ENCODE peak calls at places on chromosomes 12 and 14, in ten cellular contexts. One of them, this sample, is unnamed.

GRCh38 chr12:112998997-112999767 is 20.9 kb downstream of the OAS2 start:
- DNase-seq in ELR: no peak
- DNase-seq in ascending aorta: peak; percentile 31
- DNase-seq in T-helper 9 cell: no peak
- DNase-seq in WTC11: no peak
- DNase-seq in GM12865: peak; percentile 82
- DNase-seq in activated CD4-positive, CD25-positive, alpha-beta regulatory T cell: no peak
- DNase-seq in choroid plexus epithelial cell: no peak
- DNase-seq in A549: no peak
- DNase-seq in RKO: no peak
- DNase-seq in this sample: no peak

GRCh38 chr14:105153331-105153731 is 15.2 kb downstream of the JAG2 start:
- DNase-seq in A549: no peak
- DNase-seq in ELR: no peak
- DNase-seq in WTC11: no peak
- DNase-seq in T-helper 9 cell: no peak
- DNase-seq in RKO: no peak
- DNase-seq in ascending aorta: no peak
- DNase-seq in choroid plexus epithelial cell: no peak
- DNase-seq in activated CD4-positive, CD25-positive, alpha-beta regulatory T cell: no peak
- DNase-seq in GM12865: no peak
- DNase-seq in this sample: peak; percentile 53

GRCh38 chr12:22169281-22169824 is 123.3 kb downstream of the CMAS start:
- DNase-seq in ascending aorta: no peak
- DNase-seq in WTC11: no peak
- DNase-seq in activated CD4-positive, CD25-positive, alpha-beta regulatory T cell: no peak
- DNase-seq in ELR: no peak
- DNase-seq in A549: no peak
- DNase-seq in RKO: no peak
- DNase-seq in GM12865: no peak
- DNase-seq in choroid plexus epithelial cell: no peak
- DNase-seq in T-helper 9 cell: no peak
- DNase-seq in this sample: no peak

GRCh38 chr12:114678718-114679117 is 5.3 kb downstream of the TBX3 start:
- DNase-seq in RKO: no peak
- DNase-seq in T-helper 9 cell: no peak
- DNase-seq in GM12865: no peak
- DNase-seq in WTC11: no peak
- DNase-seq in activated CD4-positive, CD25-positive, alpha-beta regulatory T cell: no peak
- DNase-seq in A549: no peak
- DNase-seq in ELR: peak; percentile 41
- DNase-seq in ascending aorta: no peak
- DNase-seq in choroid plexus epithelial cell: no peak
- DNase-seq in this sample: no peak

GRCh38 chr14:54691525-54692260 is 124.8 kb downstream of the SAMD4A start:
- DNase-seq in activated CD4-positive, CD25-positive, alpha-beta regulatory T cell: peak; percentile 13
- DNase-seq in WTC11: peak; percentile 84
- DNase-seq in ascending aorta: peak; percentile 91
- DNase-seq in A549: peak; percentile 59
- DNase-seq in choroid plexus epithelial cell: peak; percentile 87
- DNase-seq in RKO: peak; percentile 51
- DNase-seq in ELR: peak; percentile 82
- DNase-seq in T-helper 9 cell: peak; percentile 40
- DNase-seq in GM12865: peak; percentile 70
- DNase-seq in this sample: peak; percentile 92

GRCh38 chr14:90061849-90062794 is at the start of gene KCNK13:
- DNase-seq in A549: no peak
- DNase-seq in ELR: no peak
- DNase-seq in choroid plexus epithelial cell: no peak
- DNase-seq in RKO: no peak
- DNase-seq in activated CD4-positive, CD25-positive, alpha-beta regulatory T cell: no peak
- DNase-seq in T-helper 9 cell: no peak
- DNase-seq in ascending aorta: no peak
- DNase-seq in WTC11: peak; percentile 51
- DNase-seq in GM12865: no peak
- DNase-seq in this sample: peak; percentile 27

GRCh38 chr12:20477691-20478090 is 109.4 kb downstream of the PDE3A start:
- DNase-seq in ELR: no peak
- DNase-seq in choroid plexus epithelial cell: no peak
- DNase-seq in WTC11: no peak
- DNase-seq in ascending aorta: no peak
- DNase-seq in T-helper 9 cell: no peak
- DNase-seq in GM12865: no peak
- DNase-seq in activated CD4-positive, CD25-positive, alpha-beta regulatory T cell: no peak
- DNase-seq in A549: no peak
- DNase-seq in RKO: no peak
- DNase-seq in this sample: no peak

GRCh38 chr12:108508243-108508642 is 6.8 kb upstream of the FICD start:
- DNase-seq in T-helper 9 cell: no peak
- DNase-seq in GM12865: peak; percentile 74
- DNase-seq in A549: no peak
- DNase-seq in WTC11: no peak
- DNase-seq in choroid plexus epithelial cell: no peak
- DNase-seq in ELR: peak; percentile 71
- DNase-seq in activated CD4-positive, CD25-positive, alpha-beta regulatory T cell: no peak
- DNase-seq in ascending aorta: no peak
- DNase-seq in RKO: peak; percentile 80
- DNase-seq in this sample: no peak

GRCh38 chr12:5584776-5585560 is 153.1 kb downstream of the NTF3 start:
- DNase-seq in T-helper 9 cell: no peak
- DNase-seq in A549: no peak
- DNase-seq in RKO: no peak
- DNase-seq in choroid plexus epithelial cell: no peak
- DNase-seq in GM12865: no peak
- DNase-seq in WTC11: no peak
- DNase-seq in activated CD4-positive, CD25-positive, alpha-beta regulatory T cell: no peak
- DNase-seq in ascending aorta: no peak
- DNase-seq in ELR: no peak
- DNase-seq in this sample: peak; percentile 88

GRCh38 chr12:32107376-32108267 is 975 bp downstream of the BICD1 start:
- DNase-seq in A549: peak; percentile 31
- DNase-seq in ELR: peak; percentile 86
- DNase-seq in GM12865: peak; percentile 26
- DNase-seq in RKO: peak; percentile 85
- DNase-seq in activated CD4-positive, CD25-positive, alpha-beta regulatory T cell: peak; percentile 4
- DNase-seq in T-helper 9 cell: no peak
- DNase-seq in WTC11: no peak
- DNase-seq in choroid plexus epithelial cell: peak; percentile 66
- DNase-seq in ascending aorta: no peak
- DNase-seq in this sample: peak; percentile 62

GRCh38 chr14:82757775-82758174 is 1224.1 kb upstream of the SEL1L start:
- DNase-seq in GM12865: no peak
- DNase-seq in A549: no peak
- DNase-seq in T-helper 9 cell: no peak
- DNase-seq in ELR: no peak
- DNase-seq in activated CD4-positive, CD25-positive, alpha-beta regulatory T cell: no peak
- DNase-seq in ascending aorta: no peak
- DNase-seq in WTC11: no peak
- DNase-seq in choroid plexus epithelial cell: no peak
- DNase-seq in RKO: no peak
- DNase-seq in this sample: no peak

GRCh38 chr14:77142289-77142814 is 761 bp upstream of the ZDHHC22 start:
- DNase-seq in T-helper 9 cell: no peak
- DNase-seq in activated CD4-positive, CD25-positive, alpha-beta regulatory T cell: no peak
- DNase-seq in ELR: no peak
- DNase-seq in choroid plexus epithelial cell: no peak
- DNase-seq in WTC11: no peak
- DNase-seq in RKO: no peak
- DNase-seq in GM12865: no peak
- DNase-seq in ascending aorta: no peak
- DNase-seq in A549: no peak
- DNase-seq in this sample: no peak

GRCh38 chr14:63345826-63346225 is 27.1 kb upstream of the GPHB5 start:
- DNase-seq in GM12865: no peak
- DNase-seq in ELR: no peak
- DNase-seq in activated CD4-positive, CD25-positive, alpha-beta regulatory T cell: no peak
- DNase-seq in T-helper 9 cell: no peak
- DNase-seq in choroid plexus epithelial cell: no peak
- DNase-seq in ascending aorta: no peak
- DNase-seq in RKO: no peak
- DNase-seq in A549: no peak
- DNase-seq in WTC11: no peak
- DNase-seq in this sample: no peak

GRCh38 chr14:32762886-32763285 is 175.8 kb upstream of the NPAS3 start:
- DNase-seq in A549: no peak
- DNase-seq in ascending aorta: no peak
- DNase-seq in choroid plexus epithelial cell: peak; percentile 78
- DNase-seq in RKO: no peak
- DNase-seq in activated CD4-positive, CD25-positive, alpha-beta regulatory T cell: no peak
- DNase-seq in WTC11: no peak
- DNase-seq in T-helper 9 cell: no peak
- DNase-seq in ELR: no peak
- DNase-seq in GM12865: no peak
- DNase-seq in this sample: no peak

GRCh38 chr14:102138935-102139247 is 806 bp upstream of the WDR20 start:
- DNase-seq in RKO: peak; percentile 54
- DNase-seq in WTC11: no peak
- DNase-seq in GM12865: no peak
- DNase-seq in T-helper 9 cell: no peak
- DNase-seq in ascending aorta: no peak
- DNase-seq in activated CD4-positive, CD25-positive, alpha-beta regulatory T cell: no peak
- DNase-seq in choroid plexus epithelial cell: no peak
- DNase-seq in A549: peak; percentile 56
- DNase-seq in ELR: no peak
- DNase-seq in this sample: no peak

GRCh38 chr14:44803239-44803905 is 158.4 kb downstream of the KLHL28 start:
- DNase-seq in RKO: peak; percentile 83
- DNase-seq in A549: peak; percentile 26
- DNase-seq in ascending aorta: no peak
- DNase-seq in T-helper 9 cell: no peak
- DNase-seq in GM12865: peak; percentile 35
- DNase-seq in choroid plexus epithelial cell: peak; percentile 77
- DNase-seq in WTC11: no peak
- DNase-seq in ELR: peak; percentile 67
- DNase-seq in activated CD4-positive, CD25-positive, alpha-beta regulatory T cell: no peak
- DNase-seq in this sample: peak; percentile 72

GRCh38 chr12:5428332-5429221 is 3.3 kb upstream of the NTF3 start:
- DNase-seq in T-helper 9 cell: no peak
- DNase-seq in ascending aorta: no peak
- DNase-seq in WTC11: peak; percentile 52
- DNase-seq in choroid plexus epithelial cell: peak; percentile 48
- DNase-seq in ELR: peak; percentile 54
- DNase-seq in activated CD4-positive, CD25-positive, alpha-beta regulatory T cell: no peak
- DNase-seq in GM12865: no peak
- DNase-seq in A549: no peak
- DNase-seq in RKO: peak; percentile 8
- DNase-seq in this sample: peak; percentile 65

GRCh38 chr14:102819176-102819628 is 42.0 kb downstream of the TRAF3 start:
- DNase-seq in choroid plexus epithelial cell: no peak
- DNase-seq in activated CD4-positive, CD25-positive, alpha-beta regulatory T cell: peak; percentile 62
- DNase-seq in ascending aorta: no peak
- DNase-seq in ELR: no peak
- DNase-seq in T-helper 9 cell: peak; percentile 20
- DNase-seq in A549: no peak
- DNase-seq in WTC11: no peak
- DNase-seq in RKO: no peak
- DNase-seq in GM12865: peak; percentile 96
- DNase-seq in this sample: no peak